ENCODE peak calls at places on chromosomes 6 and 20, in four cellular contexts. P, U, V and H are unnamed samples.

GRCh38 chr20:50282592-50283241 is 92.1 kb downstream of the CEBPB start:
- DNase-seq in P (no peak), V (no peak), U (no peak), H (no peak)

GRCh38 chr6:82364087-82365010 is 732 bp downstream of the TPBG start:
- DNase-seq in U (peak; percentile 25), P (peak; percentile 69), V (peak; percentile 86), H (peak; percentile 45)

GRCh38 chr6:133108377-133108776 is 132.8 kb upstream of the EYA4 start:
- DNase-seq in P (no peak), V (no peak), U (no peak), H (no peak)

GRCh38 chr6:22024973-22025467 is 271.8 kb downstream of the PRL start:
- DNase-seq in V (no peak), P (no peak), U (no peak), H (no peak)

GRCh38 chr6:30647039-30647801 is at the start of gene C6orf136:
- DNase-seq in P (peak; percentile 88), U (peak; percentile 70), V (peak; percentile 89), H (peak; percentile 85)

GRCh38 chr20:59006864-59007757 is at the start of gene CTSZ:
- DNase-seq in P (peak; percentile 57), V (peak; percentile 94), U (no peak), H (peak; percentile 25)

GRCh38 chr6:12890171-12890790 is 173.7 kb downstream of the PHACTR1 start:
- DNase-seq in U (no peak), V (no peak), P (no peak), H (no peak)

GRCh38 chr20:58652606-58653303 is 1.7 kb downstream of the STX16 start:
- DNase-seq in V (no peak), U (no peak), P (no peak), H (no peak)

GRCh38 chr20:40488401-40488800 is 200.6 kb downstream of the MAFB start:
- DNase-seq in U (no peak), P (no peak), V (no peak), H (no peak)

GRCh38 chr6:11043961-11044711 is at the start of gene ELOVL2:
- DNase-seq in U (peak; percentile 5), P (peak; percentile 27), V (peak; percentile 84), H (peak; percentile 58)

GRCh38 chr6:11210386-11211138 is 21.9 kb downstream of the NEDD9 start:
- DNase-seq in U (no peak), P (no peak), V (no peak), H (no peak)

GRCh38 chr20:41592516-41593192 is 25.5 kb downstream of the CHD6 start:
- DNase-seq in P (no peak), V (no peak), U (no peak), H (no peak)

GRCh38 chr6:131062245-131063027 is 609 bp downstream of the EPB41L2 start:
- DNase-seq in V (peak; percentile 56), U (no peak), P (no peak), H (no peak)

GRCh38 chr6:3151705-3152104 is 5.6 kb downstream of the TUBB2A start:
- DNase-seq in P (no peak), V (no peak), U (no peak), H (no peak)

GRCh38 chr6:125066964-125067363 is 86.6 kb upstream of the TPD52L1 start:
- DNase-seq in P (peak; percentile 50), U (peak; percentile 31), V (no peak), H (no peak)

GRCh38 chr6:122620902-122621301 is 10.7 kb downstream of the PKIB start:
- DNase-seq in P (no peak), U (peak; percentile 16), V (no peak), H (no peak)

GRCh38 chr20:51265366-51265765 is 242.5 kb upstream of the KCNG1 start:
- DNase-seq in V (no peak), U (no peak), P (no peak), H (no peak)

GRCh38 chr20:1472556-1473243 is 6.1 kb upstream of the NSFL1C start:
- DNase-seq in P (no peak), V (no peak), U (no peak), H (no peak)

GRCh38 chr6:111625511-111626331 is 20.0 kb upstream of the TRAF3IP2 start:
- DNase-seq in P (peak; percentile 58), V (peak; percentile 51), U (peak; percentile 62), H (no peak)

GRCh38 chr20:37330316-37330715 is 15.6 kb upstream of the SRC start:
- DNase-seq in V (no peak), U (no peak), P (no peak), H (no peak)

GRCh38 chr20:14264869-14265268 is 72.5 kb downstream of the FLRT3 start:
- DNase-seq in V (peak; percentile 61), U (no peak), P (peak; percentile 57), H (no peak)

GRCh38 chr6:84137989-84138575 is 89.4 kb downstream of the CEP162 start:
- DNase-seq in V (no peak), P (no peak), U (no peak), H (no peak)

GRCh38 chr20:1423206-1423605 is 30.4 kb upstream of the FKBP1A start:
- DNase-seq in V (no peak), P (no peak), U (no peak), H (no peak)